ENCODE peak calls at places on chromosome 11, in nine cellular contexts. G is astrocyte of the hippocampus, A is M059J, U is GM12865, Y is left colon, S is DMS53, N is activated T-cell treated with anti-CD3 and anti-CD28 coated beads for 24 hours, O is fibroblast of lung, M is ELR. F is an unnamed sample.

GRCh38 chr11:126329644-126330200 is 25.8 kb upstream of the ST3GAL4 start:
- DNase-seq in O (no peak), N (no peak), Y (no peak), M (no peak), U (peak), S (no peak), G (no peak), A (no peak), F (no peak)

GRCh38 chr11:2153581-2154194 is 7.3 kb downstream of the INS start:
- DNase-seq in G (no peak), O (no peak), M (no peak), Y (no peak), U (no peak), S (no peak), N (no peak), A (no peak), F (no peak)

GRCh38 chr11:15481871-15482270 is 367.1 kb downstream of the INSC start:
- DNase-seq in A (no peak), N (no peak), S (no peak), O (no peak), G (no peak), M (no peak), U (no peak), Y (no peak), F (no peak)

GRCh38 chr11:66725646-66726045 is 3.4 kb downstream of the SPTBN2 start:
- DNase-seq in Y (no peak), M (no peak), S (no peak), O (no peak), N (no peak), A (no peak), G (peak), U (no peak), F (no peak)

GRCh38 chr11:45021692-45022130 is 71.0 kb upstream of the TP53I11 start:
- DNase-seq in A (peak), Y (peak), G (peak), S (no peak), U (no peak), M (no peak), O (peak), N (no peak), F (no peak)

GRCh38 chr11:1338201-1339065 is 29.0 kb upstream of the TOLLIP start:
- DNase-seq in G (no peak), S (peak), Y (no peak), N (no peak), U (no peak), O (no peak), M (no peak), A (no peak), F (no peak)

GRCh38 chr11:124331873-124332272 is 11.9 kb upstream of the OR8D2 start:
- DNase-seq in M (no peak), U (no peak), S (no peak), Y (no peak), N (no peak), G (no peak), O (no peak), A (no peak), F (no peak)

GRCh38 chr11:12287374-12288211 is 89.8 kb upstream of the PARVA start:
- DNase-seq in M (peak), O (peak), Y (peak), A (peak), U (peak), S (peak), G (peak), N (no peak), F (no peak)

GRCh38 chr11:116697011-116697410 is 75.8 kb downstream of the BUD13 start:
- DNase-seq in U (no peak), S (peak), M (no peak), Y (no peak), O (no peak), G (no peak), A (no peak), N (no peak), F (no peak)